ENCODE peak calls at places on chromosomes 4 and X, in five cellular contexts. G, N, V, O and F are unnamed samples.

GRCh38 chr4:179595671-179596410 is 2153.6 kb upstream of the AGA start:
- DNase-seq in V (no peak), N (no peak), O (no peak), G (no peak), F (peak)

GRCh38 chr4:127124919-127125318 is 507.8 kb upstream of the INTU start:
- DNase-seq in G (no peak), N (peak), V (no peak), O (no peak), F (no peak)

GRCh38 chr4:112889619-112890294 is 159.7 kb upstream of the ANK2 start:
- DNase-seq in G (no peak), O (no peak), V (no peak), N (no peak), F (no peak)

GRCh38 chr4:53598483-53598882 is 7.2 kb upstream of the LNX1 start:
- DNase-seq in O (no peak), G (no peak), V (no peak), N (no peak), F (no peak)

GRCh38 chr4:140092094-140092820 is 61.7 kb downstream of the MAML3 start:
- DNase-seq in N (peak), V (peak), G (peak), O (no peak), F (peak)

GRCh38 chr4:53321988-53322289 is 43.9 kb downstream of the SCFD2 start:
- DNase-seq in V (no peak), G (no peak), O (no peak), N (no peak), F (no peak)

GRCh38 chr4:190020790-190021717 is 6.0 kb downstream of the FRG2 start:
- DNase-seq in V (peak), G (peak), N (peak), O (peak), F (no peak)

GRCh38 chr4:100098011-100098545 is 92.2 kb downstream of the DDIT4L start:
- DNase-seq in V (no peak), G (no peak), N (no peak), O (no peak), F (no peak)

GRCh38 chrX:126770179-126770578 is 49.4 kb upstream of the PRR32 start:
- DNase-seq in N (peak), V (no peak), G (no peak), O (peak), F (peak)

GRCh38 chr4:5156677-5157076 is 105.4 kb downstream of the STK32B start:
- DNase-seq in G (no peak), O (no peak), V (no peak), N (no peak), F (no peak)

GRCh38 chr4:145840162-145840768 is 98.4 kb downstream of the ZNF827 start:
- DNase-seq in N (no peak), O (peak), V (no peak), G (no peak), F (no peak)

GRCh38 chr4:3122081-3122563 is 47.6 kb downstream of the HTT start:
- DNase-seq in V (no peak), G (no peak), N (no peak), O (no peak), F (no peak)

GRCh38 chr4:71549516-71550160 is 210.8 kb downstream of the SLC4A4 start:
- DNase-seq in G (no peak), N (no peak), O (no peak), V (no peak), F (no peak)

GRCh38 chr4:71550220-71551190 is 211.7 kb downstream of the SLC4A4 start:
- DNase-seq in G (no peak), V (peak), N (peak), O (no peak), F (no peak)

GRCh38 chr4:71554025-71554424 is 215.2 kb downstream of the SLC4A4 start:
- DNase-seq in V (no peak), G (no peak), N (no peak), O (no peak), F (no peak)

GRCh38 chr4:71558248-71558647 is 219.4 kb downstream of the SLC4A4 start:
- DNase-seq in O (no peak), V (no peak), N (no peak), G (no peak), F (no peak)

GRCh38 chr4:71553605-71554004 is 214.8 kb downstream of the SLC4A4 start:
- DNase-seq in N (peak), G (no peak), O (peak), V (no peak), F (no peak)
- H3K4me3 ChIP-seq in N (no peak), G (no peak), O (no peak), V (no peak), F (no peak)

GRCh38 chr4:107806196-107806595 is 18.5 kb upstream of the SGMS2 start:
- DNase-seq in V (no peak), N (no peak), O (no peak), G (no peak), F (no peak)

GRCh38 chr4:107809236-107809635 is 15.5 kb upstream of the SGMS2 start:
- DNase-seq in G (no peak), N (no peak), O (no peak), V (no peak), F (no peak)

GRCh38 chr4:107808572-107808971 is 16.2 kb upstream of the SGMS2 start:
- DNase-seq in V (no peak), N (no peak), O (no peak), G (no peak), F (no peak)
- TF ChIP-seq POLR2AphosphoS5 in V (no peak), N (no peak), O (no peak), G (no peak), F (no peak)

DNA sequence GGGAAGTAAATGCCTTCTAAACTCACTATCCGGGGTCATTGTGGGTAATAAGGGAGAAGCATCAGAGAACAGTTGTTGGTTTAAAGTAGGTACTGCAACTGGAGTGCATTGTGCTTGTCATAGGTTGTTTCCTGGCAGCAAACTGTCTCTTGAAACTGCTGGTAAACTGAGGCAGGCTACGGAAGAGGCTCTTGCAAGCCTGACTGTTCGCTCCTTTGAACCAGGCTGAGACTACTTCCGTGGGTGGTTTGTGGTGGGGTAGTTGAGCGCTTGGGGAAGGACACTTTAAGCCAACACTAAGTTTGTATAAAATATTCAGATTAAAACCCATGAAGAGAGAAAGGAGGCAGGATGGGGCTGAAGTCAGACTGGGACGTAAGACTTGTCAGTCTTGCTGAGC is 45.2 kb upstream of the WDR1 start:
- DNase-seq in V (no peak), O (no peak), G (no peak), N (no peak), F (no peak)
- H3K4me3 ChIP-seq in V (no peak), O (no peak), G (no peak), N (no peak), F (no peak)

GRCh38 chrX:72269671-72270251 is 7.3 kb downstream of the RPS4X start:
- DNase-seq in N (no peak), V (no peak), G (no peak), O (no peak), F (no peak)
- TF ChIP-seq POLR2AphosphoS5 in N (no peak), V (no peak), G (no peak), O (peak), F (no peak)

DNA sequence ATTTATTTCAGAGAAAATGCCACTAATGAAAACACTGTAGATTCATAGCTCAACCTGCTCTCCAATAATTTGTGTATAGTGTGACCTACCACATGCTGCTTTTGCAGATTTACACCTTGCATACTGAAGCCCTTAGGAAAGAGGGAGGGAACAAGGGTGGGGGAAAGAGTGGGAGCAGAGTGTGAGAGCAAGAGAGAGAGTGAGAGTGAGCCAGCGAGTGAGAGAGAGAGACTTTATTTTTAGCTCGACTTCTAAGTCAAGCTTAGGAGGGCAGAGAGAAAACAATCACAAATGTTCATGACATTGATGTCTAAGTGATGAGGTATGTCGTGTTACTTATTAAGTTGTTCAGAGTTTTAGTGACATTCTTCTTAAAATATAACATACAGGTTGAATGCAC is 112.5 kb upstream of the HAND2 start:
- DNase-seq in N (peak), G (no peak), V (no peak), O (no peak), F (no peak)
- H3K4me3 ChIP-seq in N (no peak), G (no peak), V (no peak), O (no peak), F (no peak)

GRCh38 chrX:150954951-150955350 is 28.2 kb upstream of the HMGB3 start:
- DNase-seq in V (no peak), N (no peak), G (no peak), O (peak), F (no peak)

GRCh38 chrX:150955590-150955989 is 27.5 kb upstream of the HMGB3 start:
- DNase-seq in O (no peak), V (no peak), N (no peak), G (no peak), F (no peak)

GRCh38 chrX:150961631-150962030 is 21.5 kb upstream of the HMGB3 start:
- DNase-seq in G (no peak), N (no peak), V (no peak), O (no peak), F (no peak)

GRCh38 chrX:150959557-150959956 is 23.6 kb upstream of the HMGB3 start:
- DNase-seq in N (no peak), G (no peak), V (no peak), O (no peak), F (no peak)

DNA sequence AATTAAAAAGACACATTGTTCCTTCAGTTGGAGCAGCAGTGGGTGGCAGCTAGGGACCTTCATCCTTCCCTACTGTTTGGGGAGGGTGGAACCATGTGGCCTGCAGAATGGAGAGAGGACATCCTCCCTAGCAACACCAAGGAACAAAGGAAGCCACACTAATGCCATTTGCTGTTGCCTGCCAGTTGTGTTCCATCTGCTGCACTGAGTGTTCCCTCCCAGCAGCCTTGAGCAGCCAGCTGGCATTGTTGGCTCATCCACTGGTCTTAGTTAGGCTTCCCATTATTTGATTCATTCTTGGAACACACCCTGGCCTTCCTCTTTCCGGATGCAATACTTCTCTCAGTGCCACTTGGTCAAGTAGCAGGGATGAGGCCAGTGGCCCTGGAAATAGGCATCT is 25.0 kb upstream of the HMGB3 start:
- DNase-seq in N (no peak), O (no peak), G (no peak), V (no peak), F (no peak)
- TF ChIP-seq POLR2AphosphoS5 in N (no peak), O (no peak), G (no peak), V (no peak), F (no peak)

GRCh38 chr4:176149680-176150079 is 45.7 kb downstream of the SPATA4 start:
- DNase-seq in G (no peak), O (no peak), N (no peak), V (no peak), F (no peak)

GRCh38 chr4:176156656-176157055 is 38.7 kb downstream of the SPATA4 start:
- DNase-seq in O (no peak), V (no peak), G (no peak), N (no peak), F (no peak)

GRCh38 chr4:176150283-176150682 is 45.1 kb downstream of the SPATA4 start:
- DNase-seq in G (no peak), V (no peak), O (no peak), N (peak), F (peak)

GRCh38 chr4:176153124-176153523 is 42.3 kb downstream of the SPATA4 start:
- DNase-seq in O (no peak), G (no peak), N (no peak), V (no peak), F (no peak)

DNA sequence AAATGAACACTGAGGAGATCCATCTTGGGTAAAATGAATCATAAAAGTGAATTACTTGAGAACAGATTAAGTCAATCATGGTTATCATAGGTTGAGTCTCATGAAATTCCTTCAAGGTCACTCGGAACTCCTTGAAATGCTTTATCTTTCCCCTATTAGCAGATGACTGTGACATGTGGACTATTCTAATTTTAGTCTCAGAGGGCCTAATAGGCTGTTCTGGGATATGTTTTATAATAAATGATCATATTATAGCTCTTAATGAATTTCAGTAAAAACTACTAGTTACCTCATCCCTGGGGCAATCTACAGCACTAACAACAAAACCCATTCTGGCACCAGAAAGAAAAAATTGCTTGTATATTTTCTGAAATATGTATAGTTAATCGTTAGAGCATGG is 44.7 kb downstream of the SPATA4 start:
- DNase-seq in V (no peak), O (no peak), N (no peak), G (no peak), F (no peak)
- H3K4me3 ChIP-seq in V (no peak), O (no peak), N (no peak), G (no peak), F (no peak)

GRCh38 chrX:153903238-153903980 is 1.1 kb upstream of the AVPR2 start:
- DNase-seq in G (no peak), N (no peak), V (no peak), O (no peak), F (no peak)
- TF ChIP-seq POLR2AphosphoS5 in G (no peak), N (no peak), V (no peak), O (no peak), F (peak)